ENCODE peak calls at places on chromosomes 3 and 15, in seven cellular contexts. F, T, U, D, E, J and V are unnamed samples.

GRCh38 chr3:157156844-157157635 is 2.9 kb downstream of the CCNL1 start:
- DNase-seq in T (peak), D (no peak), U (no peak), J (no peak), F (no peak), E (no peak), V (no peak)

GRCh38 chr3:115165266-115165665 is 18.2 kb upstream of the ZBTB20 start:
- DNase-seq in J (no peak), U (no peak), T (no peak), F (no peak), E (no peak), D (no peak), V (no peak)

GRCh38 chr3:53158700-53159414 is 2.2 kb upstream of the PRKCD start:
- DNase-seq in J (no peak), F (no peak), U (no peak), T (no peak), E (no peak), D (no peak), V (no peak)

GRCh38 chr3:43289401-43289800 is 3.1 kb downstream of the SNRK start:
- DNase-seq in E (no peak), T (no peak), J (no peak), F (no peak), U (no peak), D (no peak), V (no peak)

GRCh38 chr3:128358156-128358895 is 108.4 kb downstream of the DNAJB8 start:
- DNase-seq in E (no peak), F (no peak), D (no peak), J (no peak), U (no peak), T (no peak), V (no peak)

GRCh38 chr3:52887166-52887565 is 10.2 kb downstream of the STIMATE start:
- DNase-seq in J (no peak), E (no peak), F (no peak), T (no peak), D (no peak), U (no peak), V (no peak)

GRCh38 chr3:110767838-110768237 is 303.8 kb upstream of the NECTIN3 start:
- DNase-seq in U (no peak), E (no peak), D (no peak), J (no peak), F (no peak), T (no peak), V (no peak)

GRCh38 chr15:66772967-66773873 is 71.2 kb downstream of the SMAD6 start:
- DNase-seq in F (no peak), J (peak), U (no peak), D (no peak), E (no peak), T (peak), V (no peak)

GRCh38 chr3:9902372-9903237 is at the start of gene IL17RE:
- DNase-seq in U (peak), D (no peak), F (no peak), E (no peak), T (peak), J (no peak), V (no peak)

GRCh38 chr3:194584866-194585265 is 48.4 kb downstream of the TMEM44 start:
- DNase-seq in E (no peak), T (no peak), U (no peak), F (no peak), D (no peak), J (no peak), V (no peak)

GRCh38 chr15:23690450-23690852 is 3.3 kb upstream of the NDN start:
- DNase-seq in T (peak), F (no peak), E (no peak), U (no peak), J (peak), D (no peak), V (no peak)

GRCh38 chr15:75823860-75824613 is 19.2 kb upstream of the UBE2Q2 start:
- DNase-seq in F (no peak), U (peak), T (peak), E (no peak), J (no peak), D (no peak), V (no peak)

GRCh38 chr3:155744091-155744625 is 713 bp downstream of the PLCH1 start:
- DNase-seq in U (peak), E (no peak), F (no peak), T (peak), D (peak), J (peak), V (peak)

GRCh38 chr3:42290966-42291714 is 25.2 kb upstream of the CCK start:
- DNase-seq in F (no peak), U (no peak), J (no peak), D (no peak), E (no peak), T (no peak), V (no peak)

GRCh38 chr3:82001276-82001953 is 240.0 kb upstream of the GBE1 start:
- DNase-seq in T (no peak), U (no peak), E (no peak), F (no peak), D (no peak), J (no peak), V (no peak)

GRCh38 chr3:15029625-15030024 is 35.5 kb downstream of the MRPS25 start:
- DNase-seq in U (no peak), F (no peak), T (no peak), J (no peak), E (no peak), D (no peak), V (no peak)

GRCh38 chr3:60578936-60579335 is 672.3 kb downstream of the FHIT start:
- DNase-seq in E (no peak), U (no peak), F (no peak), T (no peak), D (no peak), J (no peak), V (no peak)

GRCh38 chr3:99013794-99014315 is 112.4 kb upstream of the DCBLD2 start:
- DNase-seq in F (no peak), J (no peak), T (no peak), U (no peak), D (no peak), E (no peak), V (no peak)

GRCh38 chr3:129689036-129689435 is 82.6 kb upstream of the PLXND1 start:
- DNase-seq in D (no peak), J (no peak), E (no peak), T (no peak), F (no peak), U (no peak), V (no peak)

GRCh38 chr3:119329551-119329950 is 35.4 kb downstream of the ARHGAP31 start:
- DNase-seq in D (no peak), T (no peak), U (no peak), E (no peak), J (no peak), F (no peak), V (no peak)
- TF ChIP-seq POLR2AphosphoS5 in D (no peak), T (no peak), U (no peak), E (no peak), J (no peak), F (no peak), V (no peak)

DNA sequence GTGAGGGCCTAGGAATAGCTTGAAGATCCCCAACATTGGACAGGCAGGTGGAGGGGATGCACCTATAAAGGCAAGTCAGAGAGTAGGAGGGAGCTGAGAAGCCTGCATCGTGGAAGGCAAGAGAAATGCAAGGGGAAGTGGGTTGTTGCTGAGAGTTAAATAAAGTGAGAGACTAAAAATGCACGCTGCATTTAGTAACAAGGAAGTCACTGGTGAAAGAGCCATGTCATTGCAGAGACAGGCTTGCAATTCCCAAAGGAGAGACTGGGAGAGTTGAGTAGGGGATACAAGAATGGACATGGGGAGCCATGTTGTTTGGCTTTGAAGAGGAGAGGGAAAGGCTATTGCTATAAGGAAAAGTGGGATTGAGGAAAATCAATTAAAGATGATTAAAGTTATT is 77.0 kb upstream of the HEG1 start:
- DNase-seq in F (no peak), U (no peak), D (no peak), T (no peak), J (no peak), E (no peak), V (no peak)
- TF ChIP-seq TAF1 in F (no peak), U (no peak), D (no peak), T (no peak), J (no peak), E (no peak), V (no peak)

GRCh38 chr3:105281989-105282388 is 84.7 kb upstream of the ALCAM start:
- DNase-seq in E (no peak), J (no peak), D (no peak), U (no peak), T (no peak), F (no peak), V (no peak)

GRCh38 chr3:105285653-105286241 is 81.0 kb upstream of the ALCAM start:
- DNase-seq in D (no peak), U (no peak), F (no peak), T (no peak), J (no peak), E (no peak), V (no peak)

DNA sequence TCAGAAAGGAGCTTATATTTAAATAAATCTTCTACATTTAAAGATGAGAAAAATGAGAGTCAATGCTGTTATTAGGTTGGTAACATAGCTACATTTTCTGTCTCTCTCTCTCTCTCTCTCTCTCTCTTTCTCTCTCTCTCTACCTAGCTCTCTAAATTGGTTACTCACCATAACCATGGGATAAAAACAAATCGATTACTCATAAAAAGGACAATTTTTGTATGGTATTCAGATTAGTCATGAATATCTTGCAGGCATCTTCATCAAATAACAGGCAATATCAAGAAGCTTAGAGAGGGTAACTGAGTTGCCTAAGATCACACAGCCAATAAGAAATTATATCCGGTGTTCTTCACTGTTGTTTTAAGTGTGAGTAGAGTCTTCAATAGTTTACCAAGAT is 81.8 kb upstream of the ALCAM start:
- DNase-seq in T (no peak), F (no peak), D (no peak), J (no peak), E (no peak), U (no peak), V (no peak)
- TF ChIP-seq POLR2AphosphoS5 in T (no peak), F (no peak), D (no peak), J (no peak), E (no peak), U (no peak), V (no peak)

DNA sequence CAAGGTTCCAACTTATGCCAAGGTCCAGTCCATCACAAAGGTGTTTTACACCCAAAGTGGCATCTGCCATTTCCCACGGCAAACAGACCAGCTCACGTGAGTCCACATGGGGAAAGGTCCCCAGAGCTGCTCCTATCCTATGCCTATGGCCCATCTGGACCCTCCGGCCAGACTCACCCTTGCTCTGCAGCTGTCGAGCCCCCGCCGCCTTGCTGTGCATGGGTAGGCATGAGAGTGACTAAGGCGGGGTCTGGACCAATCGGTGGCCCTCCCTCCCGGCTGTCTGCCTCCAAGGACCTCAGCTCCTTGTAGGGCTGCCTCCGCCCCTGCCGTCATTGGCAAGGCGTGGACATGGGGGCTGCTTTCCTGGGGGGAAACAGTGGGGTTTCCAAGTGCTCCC is 26.9 kb downstream of the DNASE1L3 start:
- DNase-seq in T (no peak), D (no peak), J (no peak), E (no peak), F (no peak), U (no peak), V (no peak)
- TF ChIP-seq TAF1 in T (no peak), D (no peak), J (no peak), E (no peak), F (no peak), U (no peak), V (no peak)